ENCODE peak calls at places on chromosomes 12 and 14, in five cellular contexts. A is astrocyte, N is heart left ventricle, I is fibroblast of lung, J is psoas muscle. F is an unnamed sample.

GRCh38 chr12:1318327-1319031 is 275.9 kb downstream of the FBXL14 start:
- DNase-seq in A (peak), N (peak), I (peak), J (no peak), F (peak)

GRCh38 chr12:26274441-26275312 is 79.3 kb downstream of the SSPN start:
- DNase-seq in A (peak), N (peak), I (peak), J (peak), F (peak)

GRCh38 chr14:53640695-53641094 is 315.9 kb downstream of the BMP4 start:
- DNase-seq in A (peak), N (no peak), I (peak), J (no peak), F (no peak)

GRCh38 chr14:32009221-32009620 is 67.9 kb upstream of the ARHGAP5 start:
- DNase-seq in A (no peak), N (no peak), I (no peak), J (no peak), F (no peak)

GRCh38 chr12:93156091-93156490 is 221.6 kb upstream of the NUDT4 start:
- DNase-seq in A (no peak), N (no peak), I (no peak), J (no peak), F (no peak)

GRCh38 chr12:66829660-66830325 is 150.9 kb upstream of the GRIP1 start:
- DNase-seq in A (no peak), N (no peak), I (no peak), J (no peak), F (no peak)

GRCh38 chr12:18320036-18320617 is 58.8 kb downstream of the PIK3C2G start:
- DNase-seq in A (peak), N (peak), I (peak), J (no peak), F (peak)

GRCh38 chr14:102949062-102949800 is 26.8 kb downstream of the AMN start:
- DNase-seq in A (peak), N (no peak), I (peak), J (peak), F (no peak)

GRCh38 chr12:127745466-127746220 is 521.3 kb upstream of the TMEM132C start:
- DNase-seq in A (no peak), N (no peak), I (no peak), J (no peak), F (no peak)

GRCh38 chr12:3314306-3314663 is 176.7 kb upstream of the PRMT8 start:
- DNase-seq in A (no peak), N (no peak), I (no peak), J (no peak), F (no peak)

GRCh38 chr12:129332286-129332685 is 479.0 kb downstream of the GLT1D1 start:
- DNase-seq in A (no peak), N (no peak), I (no peak), J (no peak), F (no peak)

GRCh38 chr12:1517007-1517406 is 77.4 kb downstream of the FBXL14 start:
- DNase-seq in A (peak), N (no peak), I (peak), J (no peak), F (peak)

GRCh38 chr14:35632276-35633071 is 98.5 kb downstream of the INSM2 start:
- DNase-seq in A (peak), N (no peak), I (peak), J (no peak), F (no peak)

GRCh38 chr12:71504471-71504852 is 64.9 kb downstream of the LGR5 start:
- DNase-seq in A (no peak), N (peak), I (no peak), J (no peak), F (no peak)

GRCh38 chr14:54465654-54466053 is 23.1 kb downstream of the GMFB start:
- DNase-seq in A (no peak), N (no peak), I (no peak), J (no peak), F (no peak)

GRCh38 chr12:12946686-12947355 is 5.1 kb downstream of the GPRC5D start:
- DNase-seq in A (no peak), N (no peak), I (no peak), J (no peak), F (no peak)

GRCh38 chr12:116476227-116476852 is 82.8 kb upstream of the MAP1LC3B2 start:
- DNase-seq in A (no peak), N (no peak), I (no peak), J (no peak), F (no peak)

GRCh38 chr12:66189476-66189823 is 436 bp downstream of the IRAK3 start:
- DNase-seq in A (no peak), N (no peak), I (no peak), J (no peak), F (no peak)

GRCh38 chr14:95530461-95531170 is 4.2 kb upstream of the GLRX5 start:
- DNase-seq in A (no peak), N (no peak), I (no peak), J (no peak), F (no peak)

GRCh38 chr14:83520837-83521236 is 1987.2 kb upstream of the SEL1L start:
- DNase-seq in A (peak), N (no peak), I (peak), J (no peak), F (no peak)

GRCh38 chr12:10097521-10097920 is 1.3 kb downstream of the CLEC1A start:
- DNase-seq in A (no peak), N (no peak), I (no peak), J (no peak), F (peak)

GRCh38 chr12:31600764-31601163 is 9.8 kb upstream of the DENND5B start:
- DNase-seq in A (no peak), N (no peak), I (no peak), J (no peak), F (no peak)

GRCh38 chr14:90487031-90487430 is 90.2 kb downstream of the CALM1 start:
- DNase-seq in A (peak), N (peak), I (peak), J (no peak), F (no peak)

GRCh38 chr12:123936956-123937706 is 35.5 kb downstream of the CCDC92 start:
- DNase-seq in A (no peak), N (no peak), I (no peak), J (no peak), F (no peak)

GRCh38 chr14:51094282-51094821 is 553 bp downstream of the TRIM9 start:
- DNase-seq in A (no peak), N (no peak), I (peak), J (peak), F (no peak)

GRCh38 chr12:20620311-20620710 is 74.8 kb upstream of the SLCO1C1 start:
- DNase-seq in A (no peak), N (no peak), I (no peak), J (no peak), F (no peak)

GRCh38 chr14:99331796-99332195 is 59.8 kb upstream of the BCL11B start:
- DNase-seq in A (no peak), N (no peak), I (no peak), J (no peak), F (no peak)

GRCh38 chr14:93269341-93270068 is 62.4 kb downstream of the UBR7 start:
- DNase-seq in A (peak), N (no peak), I (peak), J (no peak), F (no peak)

GRCh38 chr12:32454075-32454474 is 54.7 kb downstream of the FGD4 start:
- DNase-seq in A (peak), N (no peak), I (peak), J (no peak), F (no peak)

GRCh38 chr14:63922696-63923421 is 70.1 kb downstream of the SYNE2 start:
- DNase-seq in A (peak), N (no peak), I (peak), J (no peak), F (peak)

DNA sequence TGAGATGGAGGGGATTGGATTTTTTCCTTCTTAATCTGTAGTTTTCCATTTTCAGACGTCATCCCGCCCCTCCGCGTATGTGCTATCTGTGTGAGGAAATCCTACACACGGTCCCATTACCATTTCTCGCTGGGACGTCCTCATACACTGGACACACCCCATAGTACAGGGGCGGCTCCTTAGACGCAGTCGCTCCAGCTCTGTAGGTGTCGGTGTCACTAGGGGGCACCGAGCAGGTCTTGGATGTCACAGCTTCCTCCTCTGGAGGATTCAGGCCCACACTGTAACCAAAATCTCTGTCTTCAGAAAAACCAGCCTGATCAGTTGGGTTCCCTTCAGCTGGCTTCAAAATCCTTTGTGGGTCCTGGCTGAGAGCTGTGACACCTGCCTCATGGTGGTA is 7.1 kb downstream of the ANKLE2 start:
- DNase-seq in A (no peak), N (no peak), I (no peak), J (no peak), F (no peak)
- TF ChIP-seq CTCF in A (no peak), N (no peak), I (no peak), J (no peak), F (no peak)

GRCh38 chr14:77457115-77457521 is 283 bp downstream of the VIPAS39 start:
- DNase-seq in A (peak), N (no peak), I (no peak), J (no peak), F (no peak)
- H3K4me3 ChIP-seq in A (peak), N (peak), I (peak), J (peak), F (peak)

GRCh38 chr12:51970904-51971646 is 19.6 kb downstream of the ACVR1B start:
- DNase-seq in A (peak), N (no peak), I (peak), J (no peak), F (no peak)
- TF ChIP-seq CTCF in A (peak), N (peak), I (peak), J (peak), F (peak)

GRCh38 chr12:102365365-102365764 is 115.0 kb downstream of the IGF1 start:
- DNase-seq in A (no peak), N (no peak), I (no peak), J (no peak), F (no peak)
- H3K4me3 ChIP-seq in A (no peak), N (no peak), I (no peak), J (peak), F (no peak)

GRCh38 chr12:57012600-57013465 is 3.5 kb downstream of the TAC3 start:
- DNase-seq in A (no peak), N (no peak), I (no peak), J (no peak), F (no peak)
- TF ChIP-seq CTCF in A (no peak), N (no peak), I (no peak), J (no peak), F (no peak)

DNA sequence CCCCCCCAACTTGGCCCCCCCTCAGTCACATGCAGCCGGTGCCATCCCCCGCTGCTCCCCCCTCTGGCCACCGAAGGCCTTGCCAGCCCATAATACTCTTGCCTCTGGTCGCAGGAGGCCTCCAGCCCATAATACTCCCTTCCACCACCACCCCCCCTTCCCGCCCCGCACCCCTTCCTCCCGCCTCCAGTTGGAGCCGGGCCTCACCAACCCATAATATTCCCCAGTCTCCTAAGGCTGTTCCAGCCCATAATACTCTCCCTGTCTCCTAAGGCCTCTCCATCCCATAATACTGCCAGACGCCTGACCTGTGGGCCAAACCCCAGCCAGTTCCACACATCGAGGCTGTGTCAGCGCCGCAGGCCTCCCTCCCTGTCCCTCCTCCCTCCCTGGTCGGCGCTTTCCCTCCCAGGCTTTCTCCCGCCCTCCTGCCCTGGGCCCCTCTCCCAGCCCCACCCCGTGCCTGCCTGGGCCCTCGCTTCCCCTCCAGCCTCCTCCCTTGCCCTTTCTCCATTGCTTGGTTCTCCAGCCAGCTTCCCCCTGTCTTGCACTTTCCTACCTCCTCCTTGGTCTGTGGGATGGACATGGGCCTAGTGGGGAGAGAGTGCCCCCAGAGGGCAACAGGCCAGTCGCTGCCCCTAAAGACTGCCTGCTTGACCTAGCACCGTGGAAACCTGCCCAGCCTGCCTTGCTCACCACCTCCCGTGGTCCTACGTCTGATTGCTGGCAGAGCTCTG is 6.8 kb upstream of the CHD4 start:
- DNase-seq in A (peak), N (peak), I (peak), J (peak), F (peak)
- H3K4me3 ChIP-seq in A (no peak), N (no peak), I (no peak), J (no peak), F (no peak)